ENCODE peak calls at places on chromosome X, in ten cellular contexts. F, R, G, I, S, Z, O, U, L and W are unnamed samples.
A peak's percentile ranks its signal among the peaks of the same experiment; 100 is the strongest.

GRCh38 chrX:53047228-53047627 is 1.4 kb upstream of the GPR173 start:
- DNase-seq in F (no peak), R (peak; percentile 13), G (peak; percentile 15), I (no peak), S (no peak), Z (no peak), O (no peak), U (no peak), L (no peak), W (no peak)

GRCh38 chrX:64176876-64177275 is 28.6 kb downstream of the AMER1 start:
- DNase-seq in F (no peak), R (no peak), G (no peak), I (no peak), S (no peak), Z (no peak), O (no peak), U (no peak), L (peak; percentile 5), W (no peak)

GRCh38 chrX:145213504-145213903 is 33.8 kb upstream of the SPANXN1 start:
- DNase-seq in F (no peak), R (no peak), G (no peak), I (no peak), S (no peak), Z (no peak), O (no peak), U (no peak), L (no peak), W (no peak)

GRCh38 chrX:80747832-80748231 is 61.8 kb downstream of the BRWD3 start:
- DNase-seq in F (no peak), R (peak; percentile 0), G (peak; percentile 16), I (no peak), S (no peak), Z (no peak), O (no peak), U (no peak), L (no peak), W (no peak)

GRCh38 chrX:140318306-140318705 is 186.6 kb downstream of the SOX3 start:
- DNase-seq in F (no peak), R (no peak), G (no peak), I (no peak), S (no peak), Z (no peak), O (no peak), U (no peak), L (no peak), W (no peak)

GRCh38 chrX:104310084-104310483 is 55.4 kb upstream of the ESX1 start:
- DNase-seq in F (no peak), R (peak; percentile 54), G (peak; percentile 47), I (no peak), S (no peak), Z (no peak), O (no peak), U (no peak), L (no peak), W (no peak)

GRCh38 chrX:20372533-20372932 is 105.8 kb upstream of the RPS6KA3 start:
- DNase-seq in F (no peak), R (no peak), G (no peak), I (no peak), S (no peak), Z (no peak), O (no peak), U (no peak), L (no peak), W (no peak)

GRCh38 chrX:37405954-37406353 is 56.8 kb downstream of the PRRG1 start:
- DNase-seq in F (no peak), R (peak; percentile 71), G (peak; percentile 70), I (no peak), S (no peak), Z (no peak), O (no peak), U (no peak), L (no peak), W (no peak)

GRCh38 chrX:31988975-31989374 is 917.1 kb upstream of the FTHL17 start:
- DNase-seq in F (no peak), R (no peak), G (no peak), I (no peak), S (no peak), Z (no peak), O (no peak), U (no peak), L (no peak), W (no peak)

GRCh38 chrX:20623448-20623847 is 356.7 kb upstream of the RPS6KA3 start:
- DNase-seq in F (no peak), R (peak; percentile 0), G (no peak), I (no peak), S (no peak), Z (no peak), O (no peak), U (no peak), L (no peak), W (no peak)

GRCh38 chrX:22047470-22047869 is 15.3 kb downstream of the PHEX start:
- DNase-seq in F (no peak), R (peak; percentile 33), G (no peak), I (no peak), S (no peak), Z (no peak), O (no peak), U (no peak), L (no peak), W (no peak)

GRCh38 chrX:149541521-149542047 is 772 bp downstream of the EOLA1 start:
- DNase-seq in F (no peak), R (no peak), G (no peak), I (no peak), S (no peak), Z (peak; percentile 20), O (no peak), U (no peak), L (no peak), W (no peak)

GRCh38 chrX:71859637-71860036 is 51.0 kb upstream of the NHSL2 start:
- DNase-seq in F (no peak), R (peak; percentile 41), G (peak; percentile 33), I (no peak), S (no peak), Z (peak; percentile 26), O (no peak), U (no peak), L (peak; percentile 12), W (no peak)
- H3K27ac ChIP-seq in F (no peak overlapping the region), R (no peak overlapping the region), G (no peak overlapping the region), I (no peak overlapping the region), S (no peak overlapping the region), Z (no peak overlapping the region), O (no peak overlapping the region), U (no peak overlapping the region), L (no peak overlapping the region), W (no peak overlapping the region)

GRCh38 chrX:6223516-6223915 is 5.2 kb downstream of the NLGN4X start:
- DNase-seq in F (no peak), R (no peak), G (no peak), I (no peak), S (no peak), Z (no peak), O (no peak), U (no peak), L (no peak), W (no peak)

GRCh38 chrX:6226646-6227444 is 1.8 kb downstream of the NLGN4X start:
- DNase-seq in F (no peak), R (no peak), G (no peak), I (no peak), S (no peak), Z (no peak), O (no peak), U (no peak), L (no peak), W (peak; percentile 73)

GRCh38 chrX:6226053-6226645 is 2.5 kb downstream of the NLGN4X start:
- DNase-seq in F (no peak), R (no peak), G (no peak), I (no peak), S (no peak), Z (no peak), O (no peak), U (no peak), L (no peak), W (peak; percentile 77)

GRCh38 chrX:6227445-6227820 is 1.2 kb downstream of the NLGN4X start:
- DNase-seq in F (no peak), R (no peak), G (no peak), I (no peak), S (no peak), Z (no peak), O (no peak), U (no peak), L (no peak), W (peak; percentile 47)

DNA sequence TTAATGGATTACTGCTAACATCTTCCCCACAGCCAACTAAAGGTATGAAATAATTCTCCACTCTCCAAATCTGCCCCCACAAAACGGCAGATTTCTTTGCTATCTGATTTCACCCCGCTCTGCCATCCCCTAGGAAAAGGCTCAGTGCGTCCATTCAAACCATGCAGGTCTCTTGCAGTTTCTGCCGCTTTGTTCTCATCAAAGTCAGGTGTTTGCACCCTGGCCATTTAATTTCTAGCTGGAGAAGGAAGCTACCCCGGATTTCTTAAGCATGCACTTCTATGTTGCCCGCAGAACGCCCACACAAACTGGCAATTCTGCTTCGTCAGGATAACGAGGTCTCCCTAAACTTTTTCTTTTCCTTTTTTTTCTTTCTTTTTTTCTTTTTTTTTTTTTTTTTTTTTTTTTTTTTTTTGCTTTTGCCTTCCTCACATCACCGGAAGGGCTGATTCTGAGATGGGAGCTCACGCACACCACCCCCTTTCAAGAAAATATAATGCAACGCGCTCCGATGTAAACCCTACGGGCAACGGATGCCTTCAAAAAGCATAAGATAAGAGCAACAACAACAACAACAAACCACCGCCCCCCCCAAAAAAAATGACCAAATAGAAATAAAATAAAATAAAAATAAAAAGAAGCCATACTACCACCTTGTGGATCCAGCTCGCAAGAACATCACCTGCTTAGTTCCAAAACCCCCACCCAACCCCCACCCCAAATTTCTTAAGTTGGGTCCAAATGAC is 3.2 kb downstream of the NLGN4X start:
- DNase-seq in F (no peak), R (no peak), G (no peak), I (no peak), S (no peak), Z (no peak), O (no peak), U (no peak), L (no peak), W (no peak)
- H3K4me3 ChIP-seq in F (peak overlapping the region; percentile 50), R (no peak overlapping the region), G (no peak overlapping the region), I (no peak overlapping the region), S (no peak overlapping the region), Z (no peak overlapping the region), O (peak overlapping the region; percentile 19), U (peak overlapping the region; percentile 46), L (no peak overlapping the region), W (peak overlapping the region; percentile 36)

GRCh38 chrX:43969504-43970501 is 3.4 kb downstream of the NDP start:
- DNase-seq in F (no peak), R (no peak), G (peak; percentile 56), I (no peak), S (no peak), Z (no peak), O (no peak), U (no peak), L (no peak), W (no peak)
- H3K27ac ChIP-seq in F (no peak overlapping the region), R (no peak overlapping the region), G (no peak overlapping the region), I (no peak overlapping the region), S (no peak overlapping the region), Z (no peak overlapping the region), O (no peak overlapping the region), U (no peak overlapping the region), L (no peak overlapping the region), W (no peak overlapping the region)

GRCh38 chrX:29295987-29296680 is 708.9 kb downstream of the IL1RAPL1 start:
- DNase-seq in F (no peak), R (peak; percentile 57), G (peak; percentile 51), I (no peak), S (no peak), Z (no peak), O (no peak), U (no peak), L (no peak), W (no peak)

GRCh38 chrX:29299689-29300088 is 712.4 kb downstream of the IL1RAPL1 start:
- DNase-seq in F (no peak), R (peak; percentile 20), G (no peak), I (no peak), S (no peak), Z (no peak), O (no peak), U (no peak), L (no peak), W (no peak)

GRCh38 chrX:29297171-29297800 is 710.0 kb downstream of the IL1RAPL1 start:
- DNase-seq in F (no peak), R (peak; percentile 57), G (peak; percentile 43), I (no peak), S (no peak), Z (no peak), O (no peak), U (no peak), L (no peak), W (no peak)
- H3K4me3 ChIP-seq in F (no peak overlapping the region), R (no peak overlapping the region), G (no peak overlapping the region), I (no peak overlapping the region), S (no peak overlapping the region), Z (no peak overlapping the region), O (no peak overlapping the region), U (no peak overlapping the region), L (no peak overlapping the region), W (no peak overlapping the region)